ENCODE peak calls at places on chromosome 17, in five cellular contexts. J is activated T-helper 1 cell treated with Interleukin-2 at 50 U/mL for 16 hours; O is stimulated activated CD4-positive, alpha-beta T cell treated with anti-CD3 and anti-CD28 coated beads, Interleukin-1b, Interleukin-23, amount 100 ng/mL, for 1 hour; E is fibroblast of pulmonary artery; Z is hippocampal formation. G is an unnamed sample.

GRCh38 chr17:58965221-58965620 is 141.5 kb downstream of the TRIM37 start:
- DNase-seq in J (no peak), O (no peak), E (no peak), Z (no peak), G (peak; percentile 13)

GRCh38 chr17:38361700-38362465 is 10.2 kb downstream of the SOCS7 start:
- DNase-seq in J (no peak), O (no peak), E (no peak), Z (no peak), G (peak; percentile 23)

GRCh38 chr17:62859146-62859545 is 51.0 kb upstream of the MARCHF10 start:
- DNase-seq in J (no peak), O (no peak), E (peak; percentile 90), Z (no peak), G (peak; percentile 25)

GRCh38 chr17:915416-916201 is 64.0 kb downstream of the NXN start:
- DNase-seq in J (no peak), O (no peak), E (peak; percentile 92), Z (no peak), G (peak; percentile 77)

GRCh38 chr17:11276486-11276885 is 35.5 kb downstream of the SHISA6 start:
- DNase-seq in J (no peak), O (no peak), E (no peak), Z (no peak), G (no peak)

GRCh38 chr17:81481011-81481799 is 31.4 kb downstream of the ACTG1 start:
- DNase-seq in J (peak; percentile 43), O (peak; percentile 32), E (peak; percentile 62), Z (peak; percentile 56), G (peak; percentile 23)

GRCh38 chr17:35368086-35368824 is 5.2 kb downstream of the SLFN11 start:
- DNase-seq in J (no peak), O (no peak), E (peak; percentile 39), Z (no peak), G (no peak)

GRCh38 chr17:1298616-1299015 is 19.2 kb downstream of the TRARG1 start:
- DNase-seq in J (peak; percentile 25), O (peak; percentile 33), E (no peak), Z (no peak), G (no peak)

GRCh38 chr17:6548578-6549330 is 7.6 kb downstream of the PITPNM3 start:
- DNase-seq in J (no peak), O (no peak), E (no peak), Z (no peak), G (no peak)

GRCh38 chr17:71855000-71855399 is 265.8 kb upstream of the SOX9 start:
- DNase-seq in J (no peak), O (no peak), E (no peak), Z (no peak), G (no peak)

GRCh38 chr17:4199818-4200402 is 56.9 kb downstream of the CYB5D2 start:
- DNase-seq in J (no peak), O (no peak), E (peak; percentile 55), Z (peak; percentile 8), G (no peak)

GRCh38 chr17:46862949-46863348 is 11.6 kb downstream of the WNT9B start:
- DNase-seq in J (no peak), O (no peak), E (no peak), Z (no peak), G (no peak)

GRCh38 chr17:4017377-4017776 is 53.1 kb upstream of the ATP2A3 start:
- DNase-seq in J (no peak), O (no peak), E (no peak), Z (no peak), G (no peak)

GRCh38 chr17:47615766-47616424 is 33.8 kb upstream of the KPNB1 start:
- DNase-seq in J (no peak), O (no peak), E (peak; percentile 74), Z (peak; percentile 38), G (peak; percentile 10)